ENCODE peak calls at places on chromosome 12, in six cellular contexts. I is brain microvascular endothelial cell, X is left ventricle myocardium inferior, Y is cardiac muscle cell, T is endodermal cell, N is H1. W is an unnamed sample.
A peak's percentile ranks its signal among the peaks of the same experiment; 100 is the strongest.

GRCh38 chr12:51082561-51083139 is 746 bp downstream of the CSRNP2 start:
- DNase-seq in I (peak; percentile 34), X (no peak), Y (peak; percentile 42), T (peak; percentile 83), N (peak; percentile 33), W (no peak)

GRCh38 chr12:78155546-78155945 is 324.9 kb downstream of the NAV3 start:
- DNase-seq in I (no peak), X (no peak), Y (no peak), T (no peak), N (no peak), W (no peak)

GRCh38 chr12:71476513-71476912 is 36.9 kb downstream of the LGR5 start:
- DNase-seq in I (peak; percentile 70), X (no peak), Y (peak; percentile 75), T (no peak), N (no peak), W (no peak)

GRCh38 chr12:108772247-108772646 is 40.9 kb upstream of the CORO1C start:
- DNase-seq in I (no peak), X (peak; percentile 44), Y (no peak), T (no peak), N (no peak), W (no peak)

GRCh38 chr12:94798107-94798506 is 147.8 kb upstream of the TMCC3 start:
- DNase-seq in I (no peak), X (no peak), Y (no peak), T (no peak), N (no peak), W (no peak)

GRCh38 chr12:54337280-54337842 is 12.4 kb downstream of the COPZ1 start:
- DNase-seq in I (no peak), X (no peak), Y (no peak), T (peak; percentile 55), N (no peak), W (no peak)

GRCh38 chr12:127257366-127257935 is 1009.5 kb upstream of the TMEM132C start:
- DNase-seq in I (peak; percentile 45), X (no peak), Y (peak; percentile 17), T (no peak), N (no peak), W (no peak)

GRCh38 chr12:89573081-89573810 is 47.4 kb upstream of the POC1B start:
- DNase-seq in I (no peak), X (no peak), Y (no peak), T (no peak), N (no peak), W (no peak)

GRCh38 chr12:47837190-47838171 is 17.8 kb upstream of the HDAC7 start:
- DNase-seq in I (no peak), X (peak; percentile 75), Y (peak; percentile 78), T (peak; percentile 93), N (no peak), W (peak; percentile 79)

GRCh38 chr12:116975779-116976393 is 65.1 kb downstream of the FBXW8 start:
- DNase-seq in I (peak; percentile 48), X (no peak), Y (no peak), T (peak; percentile 9), N (no peak), W (no peak)

GRCh38 chr12:111168009-111168786 is 200.7 kb downstream of the PHETA1 start:
- DNase-seq in I (no peak), X (no peak), Y (no peak), T (no peak), N (no peak), W (no peak)

GRCh38 chr12:4330203-4330602 is 9.2 kb downstream of the TIGAR start:
- DNase-seq in I (no peak), X (no peak), Y (no peak), T (no peak), N (no peak), W (no peak)

GRCh38 chr12:59904874-59905521 is 309.2 kb downstream of the SLC16A7 start:
- DNase-seq in I (peak; percentile 47), X (no peak), Y (no peak), T (no peak), N (no peak), W (no peak)

GRCh38 chr12:4829161-4829792 is 80.4 kb upstream of the KCNA1 start:
- DNase-seq in I (no peak), X (no peak), Y (no peak), T (no peak), N (no peak), W (no peak)

GRCh38 chr12:121214855-121215745 is 5.2 kb downstream of the P2RX4 start:
- DNase-seq in I (peak; percentile 89), X (no peak), Y (peak; percentile 85), T (no peak), N (no peak), W (peak; percentile 59)

GRCh38 chr12:91940322-91940721 is 205.3 kb downstream of the BTG1 start:
- DNase-seq in I (no peak), X (no peak), Y (no peak), T (no peak), N (no peak), W (no peak)

GRCh38 chr12:122079532-122080081 is 1.1 kb downstream of the MLXIP start:
- DNase-seq in I (no peak), X (no peak), Y (no peak), T (no peak), N (no peak), W (no peak)

GRCh38 chr12:78118036-78118435 is 287.3 kb downstream of the NAV3 start:
- DNase-seq in I (no peak), X (no peak), Y (no peak), T (peak; percentile 84), N (peak; percentile 17), W (no peak)

GRCh38 chr12:108907861-108908302 is 28.0 kb downstream of the DAO start:
- DNase-seq in I (peak; percentile 1), X (no peak), Y (no peak), T (no peak), N (no peak), W (no peak)

GRCh38 chr12:113091506-113091905 is 35.0 kb downstream of the DTX1 start:
- DNase-seq in I (no peak), X (no peak), Y (no peak), T (no peak), N (no peak), W (no peak)

GRCh38 chr12:60308366-60309000 is 712.7 kb downstream of the SLC16A7 start:
- DNase-seq in I (no peak), X (no peak), Y (peak; percentile 3), T (no peak), N (no peak), W (no peak)

GRCh38 chr12:96108321-96108720 is 72.9 kb upstream of the LTA4H start:
- DNase-seq in I (no peak), X (peak; percentile 53), Y (no peak), T (peak; percentile 66), N (no peak), W (no peak)

GRCh38 chr12:75944097-75944904 is 87.3 kb downstream of the PHLDA1 start:
- DNase-seq in I (peak; percentile 73), X (no peak), Y (peak; percentile 89), T (peak; percentile 71), N (peak; percentile 38), W (no peak)

GRCh38 chr12:11946161-11946560 is 124.6 kb upstream of the BCL2L14 start:
- DNase-seq in I (no peak), X (no peak), Y (no peak), T (no peak), N (no peak), W (no peak)

GRCh38 chr12:109165599-109165998 is 49.2 kb downstream of the ACACB start:
- DNase-seq in I (no peak), X (no peak), Y (no peak), T (no peak), N (no peak), W (no peak)

GRCh38 chr12:117231750-117232149 is 41.5 kb upstream of the FBXO21 start:
- DNase-seq in I (no peak), X (no peak), Y (no peak), T (peak; percentile 80), N (no peak), W (no peak)

GRCh38 chr12:7989827-7990491 is 42.6 kb upstream of the FOXJ2 start:
- DNase-seq in I (no peak), X (peak; percentile 32), Y (no peak), T (no peak), N (no peak), W (peak; percentile 29)

GRCh38 chr12:122886851-122887816 is 8.8 kb downstream of the VPS37B start:
- DNase-seq in I (no peak), X (no peak), Y (peak; percentile 35), T (peak; percentile 59), N (no peak), W (peak; percentile 46)

GRCh38 chr12:89117448-89118034 is 234.8 kb downstream of the DUSP6 start:
- DNase-seq in I (no peak), X (no peak), Y (no peak), T (no peak), N (no peak), W (peak; percentile 74)

GRCh38 chr12:26906704-26907103 is 31.1 kb downstream of the INTS13 start:
- DNase-seq in I (no peak), X (no peak), Y (no peak), T (no peak), N (no peak), W (no peak)

GRCh38 chr12:10701226-10701681 is 21.9 kb downstream of the YBX3 start:
- DNase-seq in I (no peak), X (no peak), Y (no peak), T (no peak), N (no peak), W (no peak)

GRCh38 chr12:57734586-57734985 is 4.0 kb downstream of the AGAP2 start:
- DNase-seq in I (no peak), X (no peak), Y (no peak), T (no peak), N (no peak), W (no peak)
- H3K27me3 ChIP-seq in I (peaks cover 34% of the 10 kb centered on the region), X (peaks cover 100% of the 10 kb centered on the region), Y (peaks cover 100% of the 10 kb centered on the region), T (peaks cover 100% of the 10 kb centered on the region), N (peaks cover 43% of the 10 kb centered on the region), W (peaks cover 52% of the 10 kb centered on the region)

GRCh38 chr12:52605542-52605941 is 4.3 kb upstream of the KRT72 start:
- DNase-seq in I (no peak), X (no peak), Y (no peak), T (peak; percentile 13), N (no peak), W (no peak)
- H3K27me3 ChIP-seq in I (peaks cover 25% of the 10 kb centered on the region), X (peaks cover 99% of the 10 kb centered on the region), Y (peaks cover 27% of the 10 kb centered on the region), T (peaks cover 35% of the 10 kb centered on the region), N (peaks cover 2% of the 10 kb centered on the region), W (peaks cover 23% of the 10 kb centered on the region)

DNA sequence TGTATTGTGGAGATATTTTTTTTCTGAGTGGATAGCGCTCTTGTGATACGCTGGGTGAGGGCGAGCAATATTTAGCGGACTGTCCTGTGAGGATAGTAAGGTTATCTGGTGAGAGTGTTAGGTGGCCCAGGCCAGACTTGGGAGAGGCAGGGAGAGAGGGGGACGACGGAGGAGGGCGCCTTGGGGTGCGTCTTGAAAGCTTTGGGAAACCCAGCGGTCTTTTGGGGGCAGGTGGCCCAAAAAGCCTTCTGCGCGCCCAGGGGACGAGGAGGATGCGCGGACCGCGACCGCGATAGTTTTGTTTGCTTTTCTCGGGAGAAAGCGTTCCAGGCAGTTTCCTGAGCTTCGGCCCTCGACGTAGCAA is 512 bp upstream of the BICD1 start:
- DNase-seq in I (no peak), X (no peak), Y (no peak), T (no peak), N (no peak), W (no peak)
- H3K27me3 ChIP-seq in I (no peaks in the 10 kb centered on the region), X (no peaks in the 10 kb centered on the region), Y (no peaks in the 10 kb centered on the region), T (no peaks in the 10 kb centered on the region), N (no peaks in the 10 kb centered on the region), W (no peaks in the 10 kb centered on the region)

DNA sequence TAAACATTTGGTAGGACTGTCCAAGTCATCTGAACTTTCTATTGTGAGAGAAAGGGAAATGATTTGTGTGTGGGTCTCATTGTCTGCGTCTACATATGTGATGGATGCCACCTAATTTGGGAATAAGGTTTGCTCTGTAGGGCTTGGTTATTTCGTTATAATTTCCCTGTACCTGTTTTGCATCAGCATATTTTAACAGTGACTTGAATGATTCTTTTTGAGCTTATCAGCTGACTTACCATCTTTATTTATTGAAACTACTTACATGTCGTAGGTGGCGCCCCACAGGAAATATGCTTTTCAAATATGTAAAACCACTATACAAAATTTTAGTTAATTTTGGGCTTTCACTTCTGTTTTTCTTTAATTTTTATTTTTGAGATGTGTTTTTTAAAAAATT is 56.5 kb upstream of the BCAT1 start:
- DNase-seq in I (no peak), X (no peak), Y (no peak), T (no peak), N (no peak), W (no peak)
- H3K27me3 ChIP-seq in I (no peaks in the 10 kb centered on the region), X (no peaks in the 10 kb centered on the region), Y (no peaks in the 10 kb centered on the region), T (no peaks in the 10 kb centered on the region), N (no peaks in the 10 kb centered on the region), W (no peaks in the 10 kb centered on the region)

W was measured in stomach.